ENCODE peak calls at places on chromosomes 2 and 18, in four cellular contexts. M, Q, U and J are unnamed samples.

GRCh38 chr2:79040967-79041582 is 15.6 kb downstream of the REG3G start:
- DNase-seq in U (peak; percentile 38), M (no peak), Q (no peak), J (no peak)

GRCh38 chr2:138841459-138841858 is 61.3 kb upstream of the NXPH2 start:
- DNase-seq in M (no peak), U (peak; percentile 9), Q (no peak), J (no peak)

GRCh38 chr2:127085260-127085666 is 21.7 kb downstream of the BIN1 start:
- DNase-seq in M (no peak), U (no peak), Q (peak; percentile 56), J (no peak)

GRCh38 chr2:96537066-96537733 is 648 bp downstream of the ARID5A start:
- DNase-seq in M (peak; percentile 37), U (no peak), Q (peak; percentile 78), J (peak; percentile 90)

GRCh38 chr18:25295624-25296138 is 56.3 kb downstream of the ZNF521 start:
- DNase-seq in U (no peak), Q (no peak), M (no peak), J (no peak)

GRCh38 chr2:119208791-119209203 is 14.8 kb upstream of the STEAP3 start:
- DNase-seq in U (no peak), M (no peak), Q (no peak), J (no peak)

GRCh38 chr2:69223759-69224494 is 163.1 kb downstream of the GFPT1 start:
- DNase-seq in Q (no peak), M (no peak), U (no peak), J (no peak)

GRCh38 chr2:216829533-216829932 is 30.3 kb downstream of the TNP1 start:
- DNase-seq in Q (peak; percentile 45), M (no peak), U (peak; percentile 52), J (peak; percentile 92)

GRCh38 chr2:28772351-28772750 is 20.7 kb downstream of the PPP1CB start:
- DNase-seq in Q (no peak), U (no peak), M (no peak), J (no peak)

GRCh38 chr2:38711558-38711957 is 39.6 kb downstream of the SRSF7 start:
- DNase-seq in U (no peak), Q (no peak), M (no peak), J (no peak)

GRCh38 chr2:9565436-9566153 is 10.0 kb upstream of the ADAM17 start:
- DNase-seq in M (no peak), Q (peak; percentile 97), U (peak; percentile 19), J (peak; percentile 86)

GRCh38 chr2:180495606-180496005 is 484.8 kb upstream of the UBE2E3 start:
- DNase-seq in Q (peak; percentile 75), M (no peak), U (no peak), J (no peak)

GRCh38 chr2:15986644-15987043 is 46.3 kb downstream of the MYCN start:
- DNase-seq in Q (no peak), M (no peak), U (no peak), J (no peak)

GRCh38 chr2:72813841-72814240 is 12.0 kb downstream of the EXOC6B start:
- DNase-seq in Q (peak; percentile 61), M (no peak), U (no peak), J (no peak)

GRCh38 chr18:25298853-25299274 is 53.1 kb downstream of the ZNF521 start:
- DNase-seq in Q (peak; percentile 95), M (no peak), U (no peak), J (peak; percentile 77)